ENCODE peak calls at places on chromosomes 16 and 17, in eight cellular contexts. D is HFFc6, T is lower leg skin, I is AG04450, Y is psoas muscle, N is Caco-2, A is natural killer cell, Z is heart right ventricle. L is an unnamed sample.

GRCh38 chr17:77701996-77702395 is 256.5 kb upstream of the TNRC6C start:
- DNase-seq in D (no peak), T (peak; percentile 37), I (no peak), Y (no peak), N (no peak), A (no peak), Z (no peak), L (no peak)

GRCh38 chr16:54351171-54351570 is 64.6 kb upstream of the IRX3 start:
- DNase-seq in D (no peak), T (no peak), I (no peak), Y (no peak), N (no peak), A (no peak), Z (no peak), L (no peak)

GRCh38 chr16:19230575-19230974 is 55.0 kb upstream of the CLEC19A start:
- DNase-seq in D (no peak), T (no peak), I (no peak), Y (no peak), N (no peak), A (no peak), Z (no peak), L (no peak)

GRCh38 chr17:13635951-13636350 is 34.2 kb upstream of the HS3ST3A1 start:
- DNase-seq in D (no peak), T (no peak), I (no peak), Y (no peak), N (no peak), A (no peak), Z (no peak), L (no peak)

GRCh38 chr17:43562679-43563146 is 16.6 kb upstream of the ETV4 start:
- DNase-seq in D (no peak), T (no peak), I (no peak), Y (no peak), N (peak; percentile 47), A (no peak), Z (no peak), L (no peak)

GRCh38 chr17:48998557-48999440 is 1.6 kb downstream of the IGF2BP1 start:
- DNase-seq in D (no peak), T (peak; percentile 83), I (no peak), Y (no peak), N (no peak), A (no peak), Z (no peak), L (peak; percentile 8)

GRCh38 chr17:58308173-58308984 is 20.2 kb downstream of the TSPOAP1 start:
- DNase-seq in D (no peak), T (peak; percentile 76), I (no peak), Y (no peak), N (peak; percentile 56), A (no peak), Z (no peak), L (peak; percentile 36)

GRCh38 chr17:39027037-39027436 is 59.8 kb upstream of the FBXO47 start:
- DNase-seq in D (no peak), T (peak; percentile 91), I (no peak), Y (peak; percentile 91), N (no peak), A (no peak), Z (peak; percentile 82), L (peak; percentile 49)

GRCh38 chr17:353838-354234 is 1.2 kb upstream of the RPH3AL start:
- DNase-seq in D (no peak), T (peak; percentile 70), I (no peak), Y (no peak), N (peak; percentile 9), A (no peak), Z (no peak), L (no peak)

GRCh38 chr16:47574091-47575054 is 113.2 kb downstream of the PHKB start:
- DNase-seq in D (no peak), T (no peak), I (no peak), Y (no peak), N (no peak), A (no peak), Z (no peak), L (peak; percentile 24)

GRCh38 chr17:73595068-73595865 is 49.0 kb downstream of the SDK2 start:
- DNase-seq in D (no peak), T (no peak), I (no peak), Y (no peak), N (no peak), A (no peak), Z (peak; percentile 54), L (peak; percentile 53)

GRCh38 chr16:85028638-85029412 is 1.2 kb downstream of the KIAA0513 start:
- DNase-seq in D (peak; percentile 62), T (peak; percentile 90), I (no peak), Y (peak; percentile 71), N (no peak), A (peak; percentile 48), Z (no peak), L (peak; percentile 50)

DNA sequence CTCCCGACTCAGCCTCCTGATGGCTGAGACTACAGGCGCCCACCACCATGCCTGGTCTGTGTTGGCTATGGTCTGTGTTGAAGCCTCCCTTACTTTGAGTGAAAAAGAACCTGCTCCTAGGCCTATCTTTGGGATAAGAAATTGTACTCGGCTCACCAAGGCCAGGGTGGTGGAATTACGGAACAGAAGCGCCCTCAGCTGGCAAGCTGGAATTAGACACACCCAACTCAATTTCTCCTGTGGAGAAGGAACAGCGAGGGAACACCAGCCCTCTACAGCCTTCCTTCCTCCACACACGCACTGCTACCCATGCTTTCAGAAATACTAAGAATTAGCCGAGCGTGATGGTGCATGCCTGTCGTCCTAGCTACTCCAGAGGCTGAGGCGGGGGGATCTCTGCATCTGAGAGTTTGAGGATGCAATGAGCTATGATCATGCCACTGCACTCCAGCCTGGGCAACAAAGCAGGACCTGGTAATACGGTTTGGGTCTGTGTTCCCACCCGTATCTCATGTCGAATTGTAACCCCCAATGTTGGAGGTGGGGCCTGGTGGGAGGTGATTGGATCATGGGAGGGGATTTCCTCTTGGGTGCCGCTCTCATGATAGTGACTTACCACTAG is 40.1 kb upstream of the RBBP6 start:
- DNase-seq in D (peak; percentile 35), T (no peak), I (no peak), Y (no peak), N (peak; percentile 38), A (no peak), Z (no peak), L (peak; percentile 44)
- TF ChIP-seq CTCF in D (peak; percentile 73), T (no peak), I (peak; percentile 32), Y (no peak), N (peak; percentile 48), A (no peak), Z (no peak), L (peak; percentile 39)

GRCh38 chr16:56202036-56202435 is 10.7 kb downstream of the GNAO1 start:
- DNase-seq in D (no peak), T (no peak), I (no peak), Y (no peak), N (no peak), A (no peak), Z (no peak), L (no peak)

GRCh38 chr16:56199164-56199563 is 7.9 kb downstream of the GNAO1 start:
- DNase-seq in D (no peak), T (no peak), I (no peak), Y (no peak), N (no peak), A (no peak), Z (no peak), L (peak; percentile 34)

GRCh38 chr16:56204836-56205235 is 13.5 kb downstream of the GNAO1 start:
- DNase-seq in D (no peak), T (no peak), I (no peak), Y (no peak), N (no peak), A (no peak), Z (no peak), L (no peak)

GRCh38 chr16:56201030-56201429 is 9.7 kb downstream of the GNAO1 start:
- DNase-seq in D (no peak), T (no peak), I (no peak), Y (no peak), N (no peak), A (no peak), Z (no peak), L (no peak)

DNA sequence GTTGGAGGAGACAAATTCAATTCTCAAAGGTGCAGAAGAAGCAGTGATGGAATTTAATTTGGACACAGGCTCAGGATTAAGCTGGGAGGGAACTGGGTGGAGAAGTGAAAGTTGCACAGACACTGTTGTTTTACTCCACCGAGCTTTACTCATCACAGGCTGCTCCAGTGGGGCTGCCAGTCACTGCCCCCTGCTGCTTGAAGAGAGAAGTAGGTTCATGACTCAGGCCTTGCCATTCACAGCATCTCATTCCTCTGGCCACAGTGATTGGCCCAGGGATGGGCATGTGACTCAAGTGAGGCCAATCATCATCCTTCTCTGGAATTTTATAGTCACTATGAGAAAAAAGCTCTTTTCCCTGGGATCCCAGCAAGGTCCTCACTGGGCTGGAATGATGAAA is 11.8 kb downstream of the GNAO1 start:
- DNase-seq in D (peak; percentile 16), T (no peak), I (no peak), Y (peak; percentile 64), N (no peak), A (no peak), Z (peak; percentile 18), L (peak; percentile 51)
- TF ChIP-seq CTCF in D (peak; percentile 42), T (no peak), I (peak; percentile 17), Y (no peak), N (peak; percentile 32), A (no peak), Z (no peak), L (peak; percentile 31)

DNA sequence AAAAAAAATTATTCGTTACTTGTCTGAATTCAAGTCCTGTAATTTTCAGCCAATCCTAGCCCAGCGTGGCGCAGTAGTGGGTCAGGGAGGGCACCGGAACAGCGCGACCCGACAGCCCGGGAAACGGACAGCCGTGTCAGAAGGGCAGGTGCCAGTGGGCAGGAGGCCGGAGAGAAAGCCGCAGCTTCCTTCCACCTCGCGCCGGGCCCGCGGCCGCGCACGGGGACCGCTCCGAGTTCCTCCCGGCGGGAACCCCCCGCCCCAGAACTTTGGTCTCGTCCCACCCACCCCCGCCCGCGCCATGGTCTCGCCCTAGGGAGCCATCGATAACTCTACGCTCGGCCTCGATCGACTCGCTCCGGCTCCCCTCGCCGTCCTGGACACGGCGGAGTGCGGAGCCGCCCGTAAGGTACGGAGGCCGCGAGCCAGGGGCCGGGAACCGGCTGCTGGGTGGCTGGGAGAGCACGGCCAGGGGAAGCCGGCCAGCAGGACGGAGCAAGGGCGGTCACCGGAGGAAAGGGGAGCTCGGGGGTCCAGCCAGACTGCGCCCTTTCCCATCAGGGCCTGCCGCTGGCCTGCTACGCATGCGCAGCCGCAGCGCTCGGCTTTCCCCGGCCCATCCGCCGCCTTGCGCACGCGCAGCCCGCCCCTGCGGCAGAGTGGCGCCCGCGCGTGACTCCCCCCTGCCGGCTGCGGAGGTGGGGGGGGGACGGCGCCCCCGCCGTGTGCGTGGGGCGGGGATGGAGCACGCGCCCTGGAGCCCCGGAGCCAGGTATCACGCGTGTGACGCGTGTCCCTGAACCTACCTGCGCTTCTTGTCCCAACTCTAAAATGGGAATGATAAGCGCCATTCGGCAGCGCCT is at the start of gene MLST8:
- DNase-seq in D (peak; percentile 58), T (peak; percentile 96), I (peak; percentile 78), Y (peak; percentile 95), N (peak; percentile 71), A (peak; percentile 94), Z (peak; percentile 91), L (peak; percentile 99)
- TF ChIP-seq CTCF in D (peak; percentile 51), T (no peak), I (no peak), Y (peak; percentile 24), N (no peak), A (peak; percentile 16), Z (no peak), L (no peak)

DNA sequence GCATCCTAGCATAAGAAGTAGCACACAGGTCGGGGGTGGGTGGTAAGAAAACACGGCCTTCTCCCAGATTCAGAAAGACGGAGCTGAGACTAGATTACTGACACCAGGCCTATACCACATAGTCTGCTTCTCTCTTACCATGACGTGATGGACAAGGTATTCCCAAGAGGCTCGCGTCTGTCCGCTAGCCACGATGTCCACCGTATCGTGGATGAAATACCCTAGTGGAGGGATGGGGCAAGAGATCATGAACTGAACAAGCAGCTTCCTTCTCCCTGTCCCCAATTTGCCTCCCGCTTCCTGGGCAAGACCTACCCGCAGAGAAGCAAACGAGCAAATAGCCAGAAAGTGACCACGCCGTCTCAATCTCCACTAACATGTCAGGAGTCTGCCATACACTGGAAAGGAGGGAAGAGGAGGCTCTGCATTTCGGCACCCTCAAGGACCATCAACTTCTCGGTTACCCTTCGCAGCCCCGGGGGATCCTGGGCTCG is 820 bp downstream of the TLCD1 start:
- DNase-seq in D (peak; percentile 70), T (no peak), I (no peak), Y (no peak), N (peak; percentile 78), A (no peak), Z (no peak), L (no peak)
- TF ChIP-seq CTCF in D (peak; percentile 50), T (no peak), I (peak; percentile 26), Y (no peak), N (no peak), A (no peak), Z (no peak), L (peak; percentile 3)